ENCODE peak calls at places on chromosome 19, in six cellular contexts. O is effector memory CD4-positive, alpha-beta T cell; W is CD4-positive, alpha-beta memory T cell; V is uterus; C is esophagus squamous epithelium; I is foreskin keratinocyte. Q is an unnamed sample.
A peak's percentile ranks its signal among the peaks of the same experiment; 100 is the strongest.

GRCh38 chr19:58554494-58555368 is at the start of gene CHMP2A:
- DNase-seq in O (peak; percentile 97), W (peak; percentile 94), V (peak; percentile 99), C (no peak), I (peak; percentile 72), Q (peak; percentile 99)

GRCh38 chr19:35780717-35781116 is 5.4 kb downstream of the ARHGAP33 start:
- DNase-seq in O (no peak), W (no peak), V (no peak), C (no peak), I (no peak), Q (no peak)

GRCh38 chr19:54426291-54426918 is 11.1 kb downstream of the TTYH1 start:
- DNase-seq in O (no peak), W (no peak), V (no peak), C (no peak), I (no peak), Q (no peak)

GRCh38 chr19:2048959-2049740 is 1.9 kb downstream of the MKNK2 start:
- DNase-seq in O (no peak), W (no peak), V (no peak), C (no peak), I (no peak), Q (peak; percentile 68)

GRCh38 chr19:41225238-41226052 is 6.4 kb downstream of the AXL start:
- DNase-seq in O (no peak), W (no peak), V (peak; percentile 90), C (no peak), I (peak; percentile 98), Q (no peak)

GRCh38 chr19:7925171-7925837 is 631 bp downstream of the CTXN1 start:
- DNase-seq in O (peak; percentile 54), W (peak; percentile 74), V (peak; percentile 82), C (no peak), I (no peak), Q (no peak)

GRCh38 chr19:2478324-2478755 is 2.4 kb downstream of the GADD45B start:
- DNase-seq in O (peak; percentile 43), W (peak; percentile 67), V (peak; percentile 71), C (no peak), I (no peak), Q (peak; percentile 91)

GRCh38 chr19:10769533-10770491 is 51.9 kb downstream of the DNM2 start:
- DNase-seq in O (no peak), W (peak; percentile 20), V (peak; percentile 50), C (no peak), I (no peak), Q (no peak)

DNA sequence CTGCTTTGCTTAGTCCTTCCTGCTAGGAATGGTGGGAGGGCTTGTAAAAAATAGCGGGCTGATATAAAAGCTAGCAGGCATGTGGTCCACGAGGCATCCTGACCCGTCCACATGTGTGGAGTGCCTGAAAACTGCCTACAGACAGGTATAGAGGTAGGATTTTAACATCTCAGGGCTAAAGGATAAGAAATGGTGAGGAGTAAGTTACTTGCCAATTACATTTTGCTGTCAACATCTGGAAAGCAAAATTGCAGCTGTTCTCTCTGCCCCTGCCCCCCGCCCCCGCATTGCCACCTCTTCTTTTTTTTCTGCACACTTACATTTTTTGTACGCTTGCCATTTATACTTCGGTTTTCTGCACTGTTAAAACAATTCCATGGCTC is 21.0 kb downstream of the NFIX start:
- DNase-seq in O (no peak), W (no peak), V (no peak), C (no peak), I (no peak), Q (no peak)
- H3K27me3 ChIP-seq in O (peaks cover 44% of the 10 kb centered on the region), W (peaks cover 34% of the 10 kb centered on the region), V (no peaks in the 10 kb centered on the region), C (no peaks in the 10 kb centered on the region), I (peaks cover 31% of the 10 kb centered on the region), Q (no peaks in the 10 kb centered on the region)

DNA sequence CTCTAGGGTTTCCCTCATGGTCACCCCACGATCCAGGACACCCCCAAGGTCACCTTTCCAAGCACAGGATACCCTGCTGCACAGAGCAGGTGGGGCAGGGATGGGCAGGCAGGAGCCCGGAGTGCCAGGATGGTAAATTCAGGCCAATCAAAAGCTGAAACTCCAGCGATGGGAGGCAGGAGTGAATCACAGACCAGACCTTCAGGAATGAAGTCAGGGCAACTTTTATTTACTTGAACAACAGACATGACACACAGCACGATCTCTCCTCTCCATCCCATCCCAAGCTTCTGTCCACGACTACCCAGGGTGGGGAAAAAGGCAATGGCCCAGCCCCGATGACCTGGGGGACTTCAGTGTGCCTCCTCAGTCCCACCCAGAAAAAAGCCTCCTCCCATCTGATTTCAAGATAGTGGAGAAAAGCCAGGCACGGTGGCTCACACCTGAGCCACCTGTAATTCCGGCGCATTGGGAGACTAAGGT is 39.1 kb downstream of the ZSWIM4 start:
- DNase-seq in O (no peak), W (no peak), V (no peak), C (no peak), I (peak; percentile 63), Q (no peak)
- H3K4me1 ChIP-seq in O (peaks cover 46% of the 10 kb centered on the region), W (peaks cover 56% of the 10 kb centered on the region), V (peaks cover 4% of the 10 kb centered on the region), C (peaks cover 50% of the 10 kb centered on the region), I (peaks cover 8% of the 10 kb centered on the region), Q (peaks cover 36% of the 10 kb centered on the region)

GRCh38 chr19:50912102-50912599 is 956 bp upstream of the KLK4 start:
- DNase-seq in O (no peak), W (no peak), V (no peak), C (no peak), I (no peak), Q (no peak)
- H3K27me3 ChIP-seq in O (peaks cover 18% of the 10 kb centered on the region), W (peaks cover 11% of the 10 kb centered on the region), V (peaks cover 7% of the 10 kb centered on the region), C (no peaks in the 10 kb centered on the region), I (peaks cover 89% of the 10 kb centered on the region), Q (peaks cover 2% of the 10 kb centered on the region)

DNA sequence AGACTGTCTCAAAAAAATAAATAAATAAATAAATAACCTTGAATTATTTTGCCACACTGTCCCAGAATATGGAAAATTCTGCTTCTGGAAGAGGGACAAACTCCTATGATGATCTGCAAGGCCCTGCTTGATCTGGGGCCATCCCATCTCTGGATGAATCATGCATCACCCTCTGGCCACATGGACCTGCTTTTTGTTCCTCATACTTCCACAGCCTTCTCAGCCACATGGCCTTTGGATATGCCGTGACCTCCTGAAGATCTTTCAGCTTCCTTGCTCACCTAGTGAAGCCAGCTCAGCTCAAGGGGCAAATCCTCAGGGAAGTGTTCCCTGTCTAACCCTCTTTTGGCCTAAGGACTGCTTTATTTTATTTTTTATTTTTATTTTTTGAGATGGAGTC is 10.3 kb downstream of the IER2 start:
- DNase-seq in O (no peak), W (no peak), V (no peak), C (no peak), I (no peak), Q (no peak)
- H3K4me1 ChIP-seq in O (peaks cover 68% of the 10 kb centered on the region), W (peaks cover 97% of the 10 kb centered on the region), V (no peaks in the 10 kb centered on the region), C (peaks cover 48% of the 10 kb centered on the region), I (peaks cover 21% of the 10 kb centered on the region), Q (peaks cover 10% of the 10 kb centered on the region)

DNA sequence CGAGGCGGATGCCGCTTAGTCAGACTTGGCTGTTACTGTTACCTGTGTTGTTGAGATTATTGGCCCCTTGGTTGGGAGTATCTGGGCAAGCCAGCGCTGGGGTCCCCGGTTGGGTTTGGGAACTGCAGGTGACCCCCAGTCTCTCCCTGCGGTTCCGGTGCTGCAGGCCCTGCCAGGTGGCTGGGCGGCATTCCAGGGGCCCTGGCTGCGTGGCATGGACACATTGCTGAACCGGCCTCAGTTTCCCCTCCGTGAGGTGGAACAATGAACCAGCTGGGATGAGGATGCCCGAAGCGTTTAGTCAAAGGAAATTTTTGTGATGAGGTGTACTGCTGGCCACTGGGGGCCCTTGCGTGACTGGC is 538 bp downstream of the B3GNT3 start:
- DNase-seq in O (no peak), W (no peak), V (no peak), C (no peak), I (no peak), Q (no peak)
- H3K27me3 ChIP-seq in O (no peaks in the 10 kb centered on the region), W (peaks cover 4% of the 10 kb centered on the region), V (peaks cover 22% of the 10 kb centered on the region), C (no peaks in the 10 kb centered on the region), I (no peaks in the 10 kb centered on the region), Q (no peaks in the 10 kb centered on the region)

DNA sequence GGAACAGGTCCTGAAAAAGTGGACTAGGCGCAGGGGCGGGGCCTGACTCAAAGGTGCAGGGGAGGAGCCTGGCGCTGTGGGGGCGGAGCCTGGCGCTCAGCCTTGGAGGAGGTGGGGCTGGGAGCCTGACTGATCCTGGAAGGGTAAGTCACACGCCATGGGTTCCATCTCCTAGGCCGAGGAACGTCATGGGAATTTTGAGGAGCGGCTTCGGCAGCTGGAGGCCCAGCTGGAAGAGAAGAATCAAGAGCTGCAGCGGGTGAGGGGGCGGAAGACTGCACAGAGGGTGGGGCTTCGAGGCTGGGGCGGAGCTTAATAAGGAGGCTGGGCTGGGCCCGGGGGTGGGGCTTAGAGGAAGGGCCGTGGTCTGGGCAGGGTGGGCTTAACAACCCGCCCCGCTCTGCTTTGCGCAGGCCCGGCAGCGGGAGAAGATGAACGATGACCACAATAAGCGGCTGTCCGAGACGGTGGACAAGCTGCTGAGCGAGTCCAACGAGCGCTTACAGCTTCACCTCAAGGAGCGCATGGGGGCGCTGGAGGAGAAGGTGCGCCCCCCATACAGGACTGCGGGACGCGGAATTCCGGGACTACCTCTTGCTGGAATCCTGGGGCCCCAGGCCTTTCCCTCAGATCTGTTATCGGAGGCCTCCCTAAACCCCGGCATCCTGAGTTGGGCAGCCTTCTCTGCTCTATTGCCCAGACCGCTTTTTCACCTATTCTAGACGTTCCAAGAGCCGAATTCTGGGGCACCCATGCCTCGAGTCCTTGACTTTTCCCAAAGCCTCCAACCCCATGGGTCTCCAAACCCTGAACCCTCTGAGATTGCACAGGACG is 14.5 kb downstream of the PPFIA3 start:
- DNase-seq in O (no peak), W (no peak), V (peak; percentile 64), C (no peak), I (no peak), Q (no peak)
- H3K4me1 ChIP-seq in O (peaks cover 12% of the 10 kb centered on the region), W (peaks cover 11% of the 10 kb centered on the region), V (no peaks in the 10 kb centered on the region), C (no peaks in the 10 kb centered on the region), I (no peaks in the 10 kb centered on the region), Q (no peaks in the 10 kb centered on the region)

GRCh38 chr19:50475101-50475568 is 1.2 kb upstream of the EMC10 start:
- DNase-seq in O (no peak), W (no peak), V (no peak), C (no peak), I (no peak), Q (no peak)

GRCh38 chr19:50475736-50476223 is 527 bp upstream of the EMC10 start:
- DNase-seq in O (no peak), W (no peak), V (no peak), C (no peak), I (no peak), Q (no peak)

GRCh38 chr19:50477751-50478515 is 1.3 kb upstream of the GARIN5A start:
- DNase-seq in O (no peak), W (no peak), V (no peak), C (no peak), I (no peak), Q (no peak)

GRCh38 chr19:50476943-50477264 is 256 bp upstream of the GARIN5A start:
- DNase-seq in O (no peak), W (no peak), V (no peak), C (no peak), I (no peak), Q (no peak)

DNA sequence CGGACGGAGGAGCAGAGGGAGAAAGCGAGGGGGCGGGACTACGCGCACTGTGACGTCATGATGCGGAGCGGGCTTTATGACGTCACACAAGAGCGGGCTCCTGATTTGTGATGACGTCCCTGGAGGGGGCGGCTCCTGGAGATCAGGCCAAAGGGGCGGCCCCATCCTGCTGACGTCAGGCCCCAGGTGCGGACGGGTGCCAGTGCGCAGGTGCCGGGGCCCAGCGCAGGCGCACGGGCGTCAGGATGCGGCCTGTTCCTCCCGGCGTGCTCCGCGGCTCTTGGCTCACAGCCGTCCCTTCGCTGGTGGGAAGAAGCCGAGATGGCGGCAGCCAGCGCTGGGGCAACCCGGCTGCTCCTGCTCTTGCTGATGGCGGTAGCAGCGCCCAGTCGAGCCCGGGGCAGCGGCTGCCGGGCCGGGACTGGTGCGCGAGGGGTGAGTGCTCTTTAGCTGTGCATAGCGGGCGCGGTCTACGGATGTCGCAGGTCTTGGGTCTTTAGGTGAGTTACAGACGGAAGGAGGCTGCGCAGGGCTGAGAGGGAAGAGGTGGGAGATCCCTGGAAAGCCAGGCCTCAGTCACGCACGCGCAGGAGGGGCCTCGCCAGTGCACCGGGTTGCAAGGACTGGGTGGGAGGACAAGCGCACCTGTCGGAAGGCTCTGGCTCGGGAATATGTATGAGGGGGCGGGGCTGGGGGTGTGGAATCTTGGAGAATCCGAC is at the start of the genes EMC10 and GARIN5A:
- DNase-seq in O (peak; percentile 89), W (peak; percentile 96), V (peak; percentile 83), C (peak; percentile 63), I (peak; percentile 87), Q (peak; percentile 90)
- H3K27me3 ChIP-seq in O (no peaks in the 10 kb centered on the region), W (no peaks in the 10 kb centered on the region), V (no peaks in the 10 kb centered on the region), C (no peaks in the 10 kb centered on the region), I (no peaks in the 10 kb centered on the region), Q (no peaks in the 10 kb centered on the region)

Q was measured in breast epithelium.